ENCODE peak calls at places on chromosomes 6 and 20, in eight cellular contexts. D is GM12878, H is suprapubic skin, C is spleen, I is HL-60, B is stomach, U is endothelial cell of umbilical vein, M is breast epithelium. W is an unnamed sample.

GRCh38 chr20:37816003-37816402 is 86.9 kb upstream of the VSTM2L start:
- DNase-seq in D (no peak), H (no peak), C (no peak), I (no peak), B (no peak), U (no peak), M (no peak), W (no peak)

GRCh38 chr6:16674666-16675392 is 86.4 kb downstream of the ATXN1 start:
- DNase-seq in D (no peak), H (no peak), C (no peak), I (no peak), B (no peak), U (peak; percentile 80), M (no peak), W (no peak)

GRCh38 chr6:132122176-132122575 is 171.0 kb upstream of the CCN2 start:
- DNase-seq in D (no peak), H (no peak), C (no peak), I (no peak), B (no peak), U (no peak), M (no peak), W (no peak)

GRCh38 chr6:157679605-157680580 is 143.2 kb upstream of the SNX9 start:
- DNase-seq in D (no peak), H (no peak), C (no peak), I (no peak), B (no peak), U (no peak), M (no peak), W (no peak)

GRCh38 chr6:36594029-36594815 is at the start of gene SRSF3:
- DNase-seq in D (peak; percentile 90), H (peak; percentile 97), C (peak; percentile 99), I (peak; percentile 92), B (peak; percentile 97), U (peak; percentile 97), M (peak; percentile 97), W (peak; percentile 80)

GRCh38 chr6:45822269-45822812 is 193.3 kb downstream of the CLIC5 start:
- DNase-seq in D (no peak), H (no peak), C (no peak), I (no peak), B (no peak), U (no peak), M (no peak), W (no peak)

GRCh38 chr6:139483082-139483481 is 108.6 kb upstream of the CITED2 start:
- DNase-seq in D (no peak), H (no peak), C (no peak), I (no peak), B (no peak), U (no peak), M (no peak), W (no peak)

GRCh38 chr6:53727748-53728147 is 62.2 kb upstream of the KLHL31 start:
- DNase-seq in D (no peak), H (no peak), C (no peak), I (no peak), B (no peak), U (no peak), M (no peak), W (no peak)

GRCh38 chr6:16758163-16758975 is 2.9 kb downstream of the ATXN1 start:
- DNase-seq in D (no peak), H (no peak), C (no peak), I (no peak), B (no peak), U (no peak), M (no peak), W (no peak)

GRCh38 chr20:19964289-19965263 is 52.6 kb upstream of the NAA20 start:
- DNase-seq in D (no peak), H (peak; percentile 83), C (no peak), I (no peak), B (peak; percentile 54), U (peak; percentile 54), M (peak; percentile 70), W (no peak)

GRCh38 chr6:20302702-20303251 is 90.5 kb upstream of the MBOAT1 start:
- DNase-seq in D (no peak), H (no peak), C (no peak), I (no peak), B (no peak), U (no peak), M (no peak), W (no peak)

GRCh38 chr6:70954750-70955149 is 2.1 kb downstream of the B3GAT2 start:
- DNase-seq in D (no peak), H (no peak), C (no peak), I (no peak), B (no peak), U (no peak), M (no peak), W (no peak)

GRCh38 chr6:56875961-56876360 is 78.9 kb upstream of the BEND6 start:
- DNase-seq in D (no peak), H (no peak), C (no peak), I (no peak), B (no peak), U (no peak), M (no peak), W (no peak)

GRCh38 chr6:31655349-31656237 is at the start of gene APOM:
- DNase-seq in D (no peak), H (no peak), C (no peak), I (no peak), B (no peak), U (no peak), M (no peak), W (no peak)

GRCh38 chr20:43460172-43460829 is 2.6 kb downstream of the SRSF6 start:
- DNase-seq in D (no peak), H (no peak), C (no peak), I (no peak), B (no peak), U (peak; percentile 56), M (no peak), W (no peak)

GRCh38 chr6:4295789-4296165 is 160.4 kb upstream of the ECI2 start:
- DNase-seq in D (no peak), H (no peak), C (no peak), I (no peak), B (no peak), U (no peak), M (no peak), W (no peak)

GRCh38 chr6:107894821-107895396 is 63.1 kb downstream of the SEC63 start:
- DNase-seq in D (peak; percentile 12), H (no peak), C (no peak), I (no peak), B (peak; percentile 57), U (no peak), M (no peak), W (no peak)

GRCh38 chr6:162416845-162417537 is 310.6 kb downstream of the PRKN start:
- DNase-seq in D (no peak), H (no peak), C (no peak), I (no peak), B (no peak), U (no peak), M (no peak), W (no peak)

GRCh38 chr6:20497200-20497820 is 36.9 kb upstream of the CDKAL1 start:
- DNase-seq in D (no peak), H (no peak), C (no peak), I (no peak), B (no peak), U (peak; percentile 70), M (no peak), W (no peak)

GRCh38 chr20:35698298-35699126 is 640 bp downstream of the NFS1 start:
- DNase-seq in D (no peak), H (peak; percentile 73), C (no peak), I (no peak), B (peak; percentile 17), U (peak; percentile 28), M (no peak), W (no peak)

GRCh38 chr6:28401172-28401571 is 1.6 kb upstream of the ZSCAN12 start:
- DNase-seq in D (no peak), H (no peak), C (no peak), I (no peak), B (no peak), U (no peak), M (no peak), W (no peak)

GRCh38 chr6:74574794-74575193 is 631.1 kb downstream of the COL12A1 start:
- DNase-seq in D (no peak), H (no peak), C (no peak), I (no peak), B (no peak), U (peak; percentile 50), M (no peak), W (no peak)

GRCh38 chr6:150243620-150244314 is 100.9 kb downstream of the PPP1R14C start:
- DNase-seq in D (no peak), H (no peak), C (no peak), I (no peak), B (no peak), U (no peak), M (no peak), W (no peak)

GRCh38 chr6:128808856-128809255 is 74.1 kb upstream of the LAMA2 start:
- DNase-seq in D (no peak), H (no peak), C (no peak), I (no peak), B (no peak), U (no peak), M (no peak), W (no peak)

GRCh38 chr20:2314759-2315439 is 19.1 kb downstream of the TGM3 start:
- DNase-seq in D (no peak), H (peak; percentile 71), C (no peak), I (peak; percentile 91), B (no peak), U (no peak), M (no peak), W (no peak)

GRCh38 chr6:169079650-169080049 is 174.0 kb downstream of the THBS2 start:
- DNase-seq in D (no peak), H (no peak), C (no peak), I (no peak), B (no peak), U (no peak), M (no peak), W (no peak)
- TF ChIP-seq POLR2AphosphoS5 in D (no peak), H (no peak), C (no peak), I (no peak), B (no peak), U (no peak), M (no peak), W (no peak)

GRCh38 chr20:33667245-33668086 is 723 bp downstream of the ACTL10 start:
- DNase-seq in D (no peak), H (no peak), C (peak; percentile 92), I (peak; percentile 55), B (peak; percentile 79), U (peak; percentile 73), M (peak; percentile 68), W (peak; percentile 50)
- TF ChIP-seq POLR2AphosphoS5 in D (no peak), H (no peak), C (peak; percentile 71), I (no peak), B (peak; percentile 29), U (peak; percentile 60), M (peak; percentile 50), W (no peak)

DNA sequence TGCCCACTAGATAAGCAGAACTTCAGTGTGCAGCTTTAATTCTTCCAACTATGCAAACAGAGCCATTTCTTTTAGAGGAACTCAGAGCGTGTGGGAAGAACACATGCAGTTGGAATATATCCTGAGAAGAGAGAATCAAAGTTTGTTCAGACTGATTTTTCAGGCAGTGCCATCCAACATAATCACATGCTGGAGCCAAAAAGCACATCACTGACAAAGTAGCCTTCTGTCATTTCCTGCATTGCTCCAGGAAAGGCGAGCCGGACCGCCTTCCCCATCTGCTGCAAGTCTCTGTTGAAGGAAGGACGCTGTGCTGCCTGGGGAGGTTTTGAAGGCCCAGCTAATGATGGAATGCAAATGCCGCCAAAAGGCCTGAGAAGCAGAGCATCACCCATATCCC is 98.4 kb downstream of the DOK5 start:
- DNase-seq in D (no peak), H (no peak), C (no peak), I (no peak), B (no peak), U (peak; percentile 52), M (no peak), W (no peak)
- TF ChIP-seq POLR2AphosphoS5 in D (no peak), H (no peak), C (no peak), I (no peak), B (no peak), U (no peak), M (no peak), W (no peak)

GRCh38 chr20:63502671-63503172 is 3.8 kb upstream of the EEF1A2 start:
- DNase-seq in D (no peak), H (no peak), C (no peak), I (no peak), B (no peak), U (no peak), M (no peak), W (no peak)
- TF ChIP-seq POLR2AphosphoS5 in D (no peak), H (no peak), C (no peak), I (no peak), B (no peak), U (no peak), M (no peak), W (no peak)

W was measured in GM12892.